ENCODE peak calls at places on chromosome 15, in nine cellular contexts. Q is ovary; P is A549; H is cardiac muscle cell; R is CD8-positive, alpha-beta T cell; L is A673; A is OCI-LY7; S is NT2/D1; O is BE2C. D is an unnamed sample. For H3K4me1, the result is how much of the 10 kb centered on the place peaks cover.

GRCh38 chr15:32704343-32705076 is 13.3 kb upstream of the GREM1 start:
- DNase-seq in L (no peak), A (no peak), H (peak), P (no peak), O (no peak), R (no peak), S (no peak), Q (no peak), D (no peak)

GRCh38 chr15:95086543-95087252 is 855.3 kb downstream of the MCTP2 start:
- DNase-seq in O (no peak), S (no peak), P (no peak), A (no peak), L (no peak), Q (no peak), R (no peak), H (peak), D (no peak)

GRCh38 chr15:47300035-47300434 is 417.3 kb upstream of the SEMA6D start:
- DNase-seq in H (no peak), O (no peak), R (no peak), S (no peak), L (peak), P (no peak), A (no peak), Q (no peak), D (no peak)

GRCh38 chr15:62119224-62119925 is 45.7 kb downstream of the C2CD4B start:
- DNase-seq in A (peak), Q (no peak), L (peak), S (no peak), P (peak), O (no peak), H (peak), R (no peak), D (no peak)

GRCh38 chr15:48794697-48795134 is 16.2 kb downstream of the CEP152 start:
- DNase-seq in P (peak), H (peak), O (no peak), Q (no peak), L (no peak), R (no peak), A (no peak), S (no peak), D (no peak)

GRCh38 chr15:68431037-68431791 is 749 bp downstream of the ITGA11 start:
- DNase-seq in P (no peak), R (no peak), O (no peak), Q (peak), S (no peak), L (peak), A (no peak), H (peak), D (no peak)

GRCh38 chr15:88238618-88239430 is 17.7 kb downstream of the NTRK3 start:
- DNase-seq in O (peak), A (no peak), H (peak), R (no peak), S (no peak), Q (no peak), P (no peak), L (no peak), D (no peak)

GRCh38 chr15:58705105-58705504 is 44.4 kb downstream of the ADAM10 start:
- DNase-seq in Q (no peak), A (no peak), S (no peak), H (no peak), L (no peak), R (no peak), P (no peak), O (no peak), D (no peak)

GRCh38 chr15:50256188-50257041 is 9.1 kb downstream of the HDC start:
- DNase-seq in L (no peak), Q (no peak), S (no peak), P (peak), O (no peak), R (no peak), A (no peak), H (peak), D (no peak)

GRCh38 chr15:38886315-38887163 is 321.9 kb upstream of the RASGRP1 start:
- DNase-seq in S (no peak), A (no peak), P (peak), L (no peak), H (peak), Q (no peak), O (no peak), R (no peak), D (no peak)

GRCh38 chr15:61556037-61556648 is 327.0 kb upstream of the RORA start:
- DNase-seq in P (no peak), L (no peak), A (no peak), H (peak), Q (no peak), R (no peak), O (no peak), S (no peak), D (no peak)

GRCh38 chr15:48361690-48362089 is 30.5 kb downstream of the DUT start:
- DNase-seq in A (no peak), P (no peak), L (no peak), O (no peak), H (no peak), S (no peak), R (no peak), Q (no peak), D (no peak)

GRCh38 chr15:87287156-87287555 is 969.4 kb downstream of the NTRK3 start:
- DNase-seq in S (peak), Q (no peak), P (peak), A (no peak), R (no peak), O (no peak), L (no peak), H (peak), D (no peak)

GRCh38 chr15:63605816-63606215 is 8.6 kb downstream of the FBXL22 start:
- DNase-seq in S (no peak), R (peak), H (no peak), Q (no peak), A (no peak), L (no peak), O (no peak), P (no peak), D (no peak)

GRCh38 chr15:74185949-74186348 is 12.4 kb downstream of the ISLR start:
- DNase-seq in Q (no peak), P (no peak), S (no peak), R (no peak), A (no peak), O (no peak), H (no peak), L (no peak), D (no peak)

GRCh38 chr15:74258456-74259323 is 22.6 kb downstream of the CCDC33 start:
- DNase-seq in H (no peak), S (no peak), Q (no peak), P (no peak), L (no peak), A (no peak), R (no peak), O (no peak), D (no peak)

GRCh38 chr15:33226559-33227181 is 32.2 kb upstream of the FMN1 start:
- DNase-seq in S (no peak), H (peak), Q (no peak), L (peak), A (peak), R (peak), P (peak), O (peak), D (no peak)

GRCh38 chr15:79970921-79971434 is at the start of gene BCL2A1:
- DNase-seq in O (no peak), L (no peak), A (peak), R (peak), P (peak), S (no peak), Q (no peak), H (peak), D (no peak)

GRCh38 chr15:58117619-58118018 is 20.6 kb upstream of the AQP9 start:
- DNase-seq in Q (no peak), P (no peak), R (no peak), H (no peak), A (no peak), S (no peak), O (no peak), L (no peak), D (no peak)

GRCh38 chr15:95981209-95981608 is 349.3 kb upstream of the NR2F2 start:
- DNase-seq in P (no peak), H (no peak), Q (no peak), S (no peak), O (no peak), A (no peak), L (no peak), R (no peak), D (no peak)

GRCh38 chr15:98650871-98651481 is 2.6 kb downstream of the IGF1R start:
- DNase-seq in L (peak), Q (peak), O (no peak), R (no peak), P (peak), H (peak), S (no peak), A (no peak), D (no peak)

GRCh38 chr15:62565620-62566019 is 400.5 kb upstream of the C2CD4B start:
- DNase-seq in H (no peak), R (no peak), L (no peak), A (no peak), O (no peak), S (no peak), P (no peak), Q (no peak), D (no peak)

GRCh38 chr15:57003418-57003817 is 85.0 kb downstream of the TCF12 start:
- DNase-seq in Q (no peak), H (peak), R (no peak), O (no peak), A (no peak), S (no peak), L (no peak), P (peak), D (no peak)

GRCh38 chr15:58136731-58137130 is 1.4 kb upstream of the AQP9 start:
- DNase-seq in H (no peak), R (no peak), P (no peak), A (no peak), S (no peak), Q (no peak), L (no peak), O (no peak), D (no peak)

GRCh38 chr15:36040173-36040572 is 494.2 kb upstream of the DPH6 start:
- DNase-seq in P (no peak), H (no peak), Q (no peak), S (no peak), A (no peak), O (no peak), L (no peak), R (no peak), D (no peak)

GRCh38 chr15:63752075-63752684 is 81.6 kb downstream of the HERC1 start:
- DNase-seq in R (peak), P (peak), Q (no peak), A (peak), S (no peak), O (peak), H (peak), L (peak), D (no peak)

GRCh38 chr15:40367673-40368611 is 9.9 kb downstream of the DISP2 start:
- DNase-seq in H (peak), R (peak), A (peak), P (peak), L (peak), O (peak), Q (peak), S (peak), D (peak)

DNA sequence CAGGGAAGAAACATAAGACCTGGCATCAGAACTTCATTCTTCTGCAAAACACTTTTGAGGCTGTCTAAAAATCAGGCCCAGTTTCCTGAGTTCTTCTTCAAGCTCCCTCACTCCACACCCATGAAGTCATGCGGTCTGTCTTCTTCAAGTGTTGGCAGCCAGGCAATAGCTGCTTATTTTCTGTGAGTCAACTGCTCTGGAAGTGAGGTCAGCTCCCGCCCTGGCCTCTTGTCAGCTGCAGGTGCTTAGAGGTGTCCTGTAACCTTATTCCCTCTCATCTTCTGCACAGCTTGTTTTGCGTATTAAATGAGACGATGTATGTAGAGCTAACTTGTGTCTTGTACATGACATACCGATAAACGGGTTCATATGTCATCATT is 226.1 kb downstream of the ADAMTS17 start:
- DNase-seq in P (no peak), H (peak), R (no peak), S (no peak), Q (no peak), L (no peak), A (no peak), O (no peak), D (no peak)
- H3K4me1 ChIP-seq in P (under half), H (under half), R (under half), S (under half), Q (under half), L (under half), A (under half), O (under half), D (under half)

GRCh38 chr15:90209591-90209990 is 8.5 kb downstream of the SEMA4B start:
- DNase-seq in A (no peak), P (no peak), S (no peak), Q (no peak), L (peak), O (no peak), H (no peak), R (no peak), D (no peak)

GRCh38 chr15:90205886-90206285 is 4.8 kb downstream of the SEMA4B start:
- DNase-seq in A (no peak), S (no peak), P (no peak), H (no peak), R (no peak), L (no peak), O (no peak), Q (peak), D (no peak)

GRCh38 chr15:90210593-90210992 is 9.5 kb downstream of the SEMA4B start:
- DNase-seq in Q (no peak), O (no peak), S (no peak), A (no peak), R (no peak), L (no peak), P (no peak), H (no peak), D (no peak)

GRCh38 chr15:90207252-90207651 is 6.1 kb downstream of the SEMA4B start:
- DNase-seq in R (no peak), O (no peak), L (no peak), A (no peak), H (no peak), S (no peak), Q (no peak), P (no peak), D (no peak)

DNA sequence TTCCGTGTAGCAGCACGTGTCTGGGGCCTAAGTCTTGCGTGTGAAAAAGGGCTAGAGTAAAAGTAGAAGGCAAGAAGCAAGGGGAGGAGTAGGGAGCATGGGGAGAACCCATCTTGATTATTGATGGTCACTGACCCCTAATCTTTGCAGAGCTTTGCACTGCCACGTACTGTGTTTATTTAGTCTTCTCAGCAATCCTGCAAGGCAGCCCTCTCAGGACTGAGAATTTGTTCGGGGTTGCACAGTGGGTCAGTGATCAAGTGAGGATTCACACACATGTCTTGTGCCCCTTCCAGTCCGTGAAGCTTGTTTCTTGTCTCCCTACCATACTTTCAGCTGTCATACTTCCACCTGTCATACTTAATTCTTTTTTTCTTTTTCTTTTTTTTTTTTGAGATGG is 7.2 kb downstream of the SEMA4B start:
- DNase-seq in A (no peak), R (no peak), L (no peak), Q (no peak), H (no peak), S (no peak), O (no peak), P (no peak), D (no peak)
- H3K4me1 ChIP-seq in A (under half), R (under half), L (under half), Q (under half), H (under half), S (under half), O (under half), P (half or more), D (under half)

DNA sequence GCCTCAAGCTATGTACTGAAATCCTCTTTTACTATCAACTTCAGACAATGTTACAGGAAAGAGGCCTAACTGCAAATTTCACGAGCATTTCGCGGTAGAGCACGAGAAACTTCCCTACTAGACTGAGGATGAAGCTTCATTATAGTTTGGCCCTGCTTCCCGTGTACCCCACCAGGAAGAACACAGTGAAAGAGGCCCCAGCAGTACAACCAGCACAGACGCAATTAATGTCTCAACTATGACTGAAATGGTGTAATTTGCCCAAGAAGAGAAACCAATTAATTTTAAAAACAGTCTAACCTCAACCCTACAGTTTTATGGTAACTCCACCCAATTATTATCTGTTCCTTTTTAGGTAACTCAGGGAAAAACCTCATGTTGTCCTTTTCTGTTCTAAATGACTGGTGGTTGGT is 12.1 kb downstream of the CHSY1 start:
- DNase-seq in Q (no peak), A (no peak), O (no peak), L (no peak), H (no peak), S (no peak), P (no peak), R (no peak), D (no peak)
- H3K4me1 ChIP-seq in Q (under half), A (under half), O (under half), L (under half), H (under half), S (under half), P (under half), R (half or more), D (under half)

GRCh38 chr15:83844742-83845141 is 190.8 kb downstream of the ADAMTSL3 start:
- DNase-seq in P (no peak), R (no peak), H (peak), Q (no peak), A (no peak), O (no peak), S (no peak), L (no peak), D (no peak)
- H3K4me1 ChIP-seq in P (under half), R (under half), H (under half), Q (under half), A (under half), O (under half), S (under half), L (under half), D (under half)

DNA sequence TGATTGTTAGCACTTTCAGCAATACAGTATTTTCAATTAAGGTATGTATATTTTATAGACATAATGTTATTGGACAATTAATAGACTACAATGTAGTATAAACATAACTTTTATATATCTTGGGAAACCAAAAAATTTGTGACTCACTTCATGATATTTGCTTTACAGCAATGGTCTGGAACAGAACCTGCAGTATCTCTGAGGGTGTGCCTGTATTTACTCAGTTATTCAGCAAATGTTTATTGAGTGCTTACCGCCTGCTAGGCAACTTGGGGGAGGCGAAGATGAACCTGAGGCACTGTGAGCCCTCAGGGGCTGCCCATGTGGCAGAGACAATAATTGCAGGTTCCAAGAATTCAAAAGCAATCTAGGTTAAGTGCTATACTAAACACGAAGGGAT is 144.8 kb downstream of the GABRB3 start:
- DNase-seq in L (no peak), R (no peak), H (no peak), P (peak), Q (no peak), O (no peak), S (no peak), A (peak), D (no peak)
- H3K4me1 ChIP-seq in L (under half), R (under half), H (under half), P (half or more), Q (under half), O (under half), S (under half), A (half or more), D (under half)

GRCh38 chr15:90103669-90104329 is 1.5 kb upstream of the IDH2 start:
- DNase-seq in S (no peak), O (no peak), P (no peak), L (no peak), Q (no peak), R (no peak), A (no peak), H (no peak), D (no peak)

GRCh38 chr15:90099868-90100854 is 2.1 kb downstream of the IDH2 start:
- DNase-seq in S (no peak), H (peak), R (no peak), A (peak), P (no peak), O (no peak), L (no peak), Q (peak), D (no peak)

GRCh38 chr15:90099072-90099867 is 3.0 kb downstream of the IDH2 start:
- DNase-seq in R (peak), H (no peak), L (no peak), Q (no peak), P (no peak), O (no peak), S (no peak), A (peak), D (no peak)

GRCh38 chr15:90101969-90102890 is at the start of gene IDH2:
- DNase-seq in L (peak), R (peak), P (peak), A (peak), H (peak), O (peak), Q (peak), S (peak), D (no peak)

GRCh38 chr15:90101130-90101968 is 919 bp downstream of the IDH2 start:
- DNase-seq in A (peak), Q (peak), H (peak), R (no peak), P (no peak), L (peak), O (peak), S (no peak), D (no peak)
- H3K4me1 ChIP-seq in A (half or more), Q (under half), H (under half), R (under half), P (under half), L (under half), O (under half), S (under half), D (under half)

GRCh38 chr15:90190606-90191343 is 10.4 kb upstream of the SEMA4B start:
- DNase-seq in L (no peak), O (no peak), H (no peak), P (no peak), Q (no peak), S (no peak), A (peak), R (no peak), D (no peak)
- H3K4me1 ChIP-seq in L (under half), O (under half), H (under half), P (half or more), Q (under half), S (under half), A (half or more), R (under half), D (under half)